ENCODE peak calls at places on chromosomes 5 and 9, in five cellular contexts. L is endodermal cell, F is cardiac muscle cell, B is uterus, I is body of pancreas. E is an unnamed sample.

GRCh38 chr5:36252722-36253340 is 11.1 kb upstream of the NADK2 start:
- DNase-seq in L (no peak), F (peak; percentile 54), B (no peak), I (no peak), E (no peak)

GRCh38 chr9:108776920-108777650 is 78.7 kb downstream of the ACTL7B start:
- DNase-seq in L (no peak), F (peak; percentile 88), B (no peak), I (no peak), E (no peak)

GRCh38 chr5:66582499-66582898 is 13.7 kb upstream of the MAST4 start:
- DNase-seq in L (no peak), F (peak; percentile 65), B (no peak), I (no peak), E (no peak)

GRCh38 chr5:177374211-177374610 is 10.0 kb upstream of the SLC34A1 start:
- DNase-seq in L (no peak), F (no peak), B (no peak), I (no peak), E (no peak)

GRCh38 chr9:5186416-5187169 is 1.2 kb upstream of the INSL6 start:
- DNase-seq in L (peak; percentile 81), F (peak; percentile 75), B (no peak), I (peak; percentile 60), E (no peak)

GRCh38 chr5:141835928-141836667 is 42.1 kb downstream of the PCDH1 start:
- DNase-seq in L (peak; percentile 79), F (peak; percentile 73), B (peak; percentile 57), I (no peak), E (no peak)

GRCh38 chr9:82127993-82128710 is 139.6 kb downstream of the SPATA31D1 start:
- DNase-seq in L (no peak), F (no peak), B (no peak), I (no peak), E (no peak)

GRCh38 chr9:122857810-122858209 is 29.4 kb upstream of the PDCL start:
- DNase-seq in L (no peak), F (no peak), B (no peak), I (no peak), E (no peak)

GRCh38 chr9:84394036-84394435 is 53.5 kb upstream of the SLC28A3 start:
- DNase-seq in L (no peak), F (no peak), B (no peak), I (no peak), E (no peak)

GRCh38 chr5:76166886-76167576 is 83.8 kb downstream of the SV2C start:
- DNase-seq in L (no peak), F (no peak), B (no peak), I (no peak), E (no peak)

GRCh38 chr5:27472875-27473274 is 434.5 kb upstream of the CDH9 start:
- DNase-seq in L (no peak), F (no peak), B (no peak), I (no peak), E (no peak)

GRCh38 chr5:149060325-149060724 is 2.5 kb downstream of the SH3TC2 start:
- DNase-seq in L (no peak), F (peak; percentile 55), B (peak; percentile 25), I (no peak), E (no peak)

GRCh38 chr9:91178281-91179236 is 183.2 kb downstream of the AUH start:
- DNase-seq in L (no peak), F (no peak), B (no peak), I (peak; percentile 3), E (peak; percentile 61)

GRCh38 chr5:145697251-145698016 is 137.7 kb downstream of the PRELID2 start:
- DNase-seq in L (peak; percentile 76), F (peak; percentile 80), B (no peak), I (peak; percentile 25), E (no peak)

GRCh38 chr5:83342475-83342874 is 129.1 kb upstream of the VCAN start:
- DNase-seq in L (no peak), F (no peak), B (no peak), I (no peak), E (no peak)

GRCh38 chr5:79070002-79070567 is 518 bp downstream of the BHMT2 start:
- DNase-seq in L (no peak), F (peak; percentile 55), B (peak; percentile 21), I (no peak), E (no peak)

GRCh38 chr5:34848230-34848629 is 9.3 kb downstream of the TTC23L start:
- DNase-seq in L (no peak), F (no peak), B (no peak), I (no peak), E (no peak)

GRCh38 chr5:154881986-154882385 is 23.6 kb downstream of the CNOT8 start:
- DNase-seq in L (no peak), F (peak; percentile 37), B (no peak), I (no peak), E (no peak)

GRCh38 chr9:86909388-86909787 is 37.9 kb downstream of the GAS1 start:
- DNase-seq in L (no peak), F (peak; percentile 67), B (no peak), I (no peak), E (no peak)

GRCh38 chr9:133521122-133522072 is 3.4 kb downstream of the MYMK start:
- DNase-seq in L (no peak), F (no peak), B (no peak), I (no peak), E (no peak)

GRCh38 chr5:74035521-74035937 is 409.5 kb downstream of the ARHGEF28 start:
- DNase-seq in L (peak; percentile 72), F (peak; percentile 88), B (peak; percentile 28), I (no peak), E (no peak)

GRCh38 chr5:4097194-4097593 is 501.6 kb downstream of the IRX1 start:
- DNase-seq in L (no peak), F (no peak), B (no peak), I (no peak), E (no peak)

DNA sequence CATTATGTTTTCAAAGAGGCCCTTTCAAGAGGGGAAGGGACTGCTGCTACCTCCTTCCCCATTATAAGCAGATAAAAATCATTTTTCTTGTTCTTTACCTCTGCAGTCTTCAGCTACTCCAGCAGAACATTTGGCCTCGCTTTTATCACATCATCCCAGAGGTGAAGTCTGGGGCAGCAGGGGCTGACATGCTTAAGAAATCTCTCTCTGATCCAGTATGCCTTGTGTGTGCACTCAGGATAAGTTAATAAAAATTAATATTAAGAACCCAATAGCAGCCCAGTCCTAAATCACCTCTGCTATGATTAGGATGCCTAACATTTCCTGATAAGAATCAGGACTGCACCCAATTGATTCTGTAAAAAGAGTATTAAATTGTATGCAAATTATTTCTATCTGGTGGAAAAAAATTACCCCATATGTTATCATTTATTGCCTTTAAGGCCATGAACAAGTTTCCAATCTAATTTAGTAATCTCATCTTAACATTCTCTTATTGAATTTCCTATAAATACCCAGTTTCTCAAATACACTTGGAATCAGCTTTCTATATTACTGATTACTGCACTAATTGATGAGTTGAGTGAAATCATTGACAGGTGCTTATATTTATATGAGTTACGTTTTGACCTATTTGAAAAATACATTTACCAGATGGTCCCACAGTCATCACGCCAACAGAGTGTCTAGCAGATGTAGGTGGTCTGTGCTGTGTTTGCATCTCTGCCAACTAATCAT is 307.1 kb upstream of the NREP start:
- DNase-seq in L (no peak), F (no peak), B (no peak), I (no peak), E (no peak)
- H3K4me3 ChIP-seq in L (no peak overlapping the region), F (no peak overlapping the region), B (no peak overlapping the region), I (no peak overlapping the region), E (no peak overlapping the region)

GRCh38 chr9:98781588-98782383 is 14.6 kb downstream of the ANKS6 start:
- DNase-seq in L (no peak), F (no peak), B (no peak), I (no peak), E (no peak)

GRCh38 chr9:98785333-98785933 is 10.9 kb downstream of the ANKS6 start:
- DNase-seq in L (peak; percentile 28), F (no peak), B (no peak), I (no peak), E (no peak)

GRCh38 chr9:98786750-98787510 is 9.4 kb downstream of the ANKS6 start:
- DNase-seq in L (no peak), F (no peak), B (peak; percentile 3), I (no peak), E (no peak)

GRCh38 chr9:98784855-98785254 is 11.5 kb downstream of the ANKS6 start:
- DNase-seq in L (no peak), F (no peak), B (no peak), I (no peak), E (no peak)

DNA sequence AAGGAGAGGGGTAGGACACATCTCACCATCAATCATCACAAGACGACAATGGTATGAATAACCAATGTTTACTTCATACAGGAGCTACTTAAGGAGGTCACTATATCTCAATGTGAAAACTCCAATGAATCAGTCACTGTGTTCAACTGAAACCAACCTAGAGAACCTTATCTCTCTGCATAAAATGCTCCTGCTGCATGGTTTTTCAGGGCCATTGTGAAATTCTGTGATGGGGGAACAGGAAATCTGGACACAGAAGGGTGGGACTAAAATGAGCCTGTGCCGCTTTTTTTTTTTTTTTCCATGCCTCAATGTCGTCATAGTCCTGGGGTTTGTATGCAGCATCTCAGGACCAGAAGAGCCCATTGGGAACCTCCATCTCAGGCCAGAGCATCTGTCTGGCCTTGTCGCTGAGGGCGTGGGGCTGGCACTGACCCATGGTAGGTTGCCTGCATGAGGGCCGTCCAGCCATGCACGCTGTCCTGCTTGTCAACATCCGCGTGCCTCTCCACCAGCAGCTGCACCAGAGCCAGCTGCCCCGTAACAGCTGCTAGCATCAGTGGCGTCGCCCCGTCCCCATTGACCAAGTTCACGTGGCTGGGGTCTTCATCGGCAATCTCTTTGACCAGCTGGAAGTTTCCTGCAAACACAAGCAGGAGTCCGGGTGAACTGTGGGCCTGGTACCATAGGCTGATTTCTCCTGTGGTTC is 12.7 kb downstream of the ANKS6 start:
- DNase-seq in L (no peak), F (peak; percentile 54), B (no peak), I (no peak), E (no peak)
- H3K4me1 ChIP-seq in L (peaks cover 10% of the 10 kb centered on the region), F (no peaks in the 10 kb centered on the region), B (no peaks in the 10 kb centered on the region), I (no peaks in the 10 kb centered on the region), E (peaks cover 17% of the 10 kb centered on the region)

GRCh38 chr5:51881901-51882300 is 498.7 kb downstream of the ISL1 start:
- DNase-seq in L (peak; percentile 61), F (no peak), B (no peak), I (no peak), E (no peak)
- H3K4me3 ChIP-seq in L (no peak overlapping the region), F (no peak overlapping the region), B (no peak overlapping the region), I (no peak overlapping the region), E (no peak overlapping the region)

GRCh38 chr5:31048282-31048974 is 145.1 kb upstream of the CDH6 start:
- DNase-seq in L (no peak), F (peak; percentile 17), B (no peak), I (no peak), E (no peak)

GRCh38 chr5:31048975-31049290 is 144.6 kb upstream of the CDH6 start:
- DNase-seq in L (no peak), F (peak; percentile 48), B (no peak), I (no peak), E (no peak)

GRCh38 chr5:31047621-31048020 is 145.9 kb upstream of the CDH6 start:
- DNase-seq in L (no peak), F (peak; percentile 63), B (no peak), I (no peak), E (no peak)

GRCh38 chr5:31049933-31050704 is 143.4 kb upstream of the CDH6 start:
- DNase-seq in L (no peak), F (no peak), B (no peak), I (no peak), E (no peak)

DNA sequence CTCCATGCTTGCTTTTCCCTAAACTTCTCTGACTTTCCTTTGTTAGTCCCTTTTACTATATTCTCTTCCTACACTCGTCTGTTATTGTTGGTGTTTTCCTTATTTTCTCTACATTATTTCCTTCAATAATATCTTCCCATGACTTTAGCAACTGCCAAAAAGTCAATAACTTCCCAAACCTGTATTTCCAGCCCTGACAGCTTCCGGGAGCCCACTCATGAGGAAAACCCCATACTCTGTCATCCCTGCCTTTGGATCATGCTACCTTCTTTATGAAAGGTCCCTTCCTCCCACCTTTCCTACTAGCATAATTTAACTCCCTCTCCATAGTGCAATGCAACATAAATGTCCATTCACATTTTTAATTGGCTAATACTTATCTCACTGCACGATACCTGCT is 144.0 kb upstream of the CDH6 start:
- DNase-seq in L (no peak), F (no peak), B (no peak), I (no peak), E (no peak)
- H3K4me1 ChIP-seq in L (peaks cover 11% of the 10 kb centered on the region), F (no peaks in the 10 kb centered on the region), B (no peaks in the 10 kb centered on the region), I (peaks cover 26% of the 10 kb centered on the region), E (no peaks in the 10 kb centered on the region)